ENCODE peak calls at places on chromosomes 2 and 18, in four cellular contexts. One of them, this sample, is unnamed.

GRCh38 chr2:50556934-50557575 is 474.9 kb downstream of the NRXN1 start:
- DNase-seq in cerebellar cortex: no peak
- DNase-seq in NCI-H510A: no peak
- DNase-seq in stomach: no peak
- DNase-seq in this sample: peak

GRCh38 chr2:156083707-156084494 is 248.6 kb downstream of the NR4A2 start:
- DNase-seq in NCI-H510A: no peak
- DNase-seq in cerebellar cortex: no peak
- DNase-seq in stomach: no peak
- DNase-seq in this sample: peak

GRCh38 chr18:80009661-80010550 is 21.5 kb upstream of the TXNL4A start:
- DNase-seq in cerebellar cortex: no peak
- DNase-seq in NCI-H510A: no peak
- DNase-seq in stomach: peak
- DNase-seq in this sample: peak

GRCh38 chr2:32932825-32933755 is 13.7 kb upstream of the LTBP1 start:
- DNase-seq in NCI-H510A: no peak
- DNase-seq in stomach: no peak
- DNase-seq in cerebellar cortex: no peak
- DNase-seq in this sample: no peak

GRCh38 chr2:26537826-26538475 is 60.0 kb upstream of the OTOF start:
- DNase-seq in NCI-H510A: no peak
- DNase-seq in cerebellar cortex: no peak
- DNase-seq in stomach: no peak
- DNase-seq in this sample: no peak

GRCh38 chr2:71071681-71072398 is 3.4 kb downstream of the NAGK start:
- DNase-seq in cerebellar cortex: no peak
- DNase-seq in stomach: no peak
- DNase-seq in NCI-H510A: no peak
- DNase-seq in this sample: peak

GRCh38 chr2:223668302-223668998 is 66.3 kb upstream of the SCG2 start:
- DNase-seq in cerebellar cortex: no peak
- DNase-seq in stomach: no peak
- DNase-seq in NCI-H510A: no peak
- DNase-seq in this sample: no peak

GRCh38 chr2:208370881-208371633 is 35.5 kb upstream of the PTH2R start:
- DNase-seq in cerebellar cortex: no peak
- DNase-seq in NCI-H510A: no peak
- DNase-seq in stomach: no peak
- DNase-seq in this sample: no peak

GRCh38 chr2:88603146-88603545 is 24.1 kb downstream of the EIF2AK3 start:
- DNase-seq in cerebellar cortex: no peak
- DNase-seq in stomach: no peak
- DNase-seq in NCI-H510A: no peak
- DNase-seq in this sample: no peak

GRCh38 chr2:151611351-151611750 is 122.9 kb downstream of the NEB start:
- DNase-seq in NCI-H510A: no peak
- DNase-seq in cerebellar cortex: no peak
- DNase-seq in stomach: no peak
- DNase-seq in this sample: no peak

GRCh38 chr2:28452534-28453081 is 43.3 kb upstream of the PLB1 start:
- DNase-seq in cerebellar cortex: peak
- DNase-seq in stomach: peak
- DNase-seq in NCI-H510A: no peak
- DNase-seq in this sample: no peak

GRCh38 chr2:122300758-122301157 is 545.3 kb downstream of the TSN start:
- DNase-seq in cerebellar cortex: no peak
- DNase-seq in stomach: no peak
- DNase-seq in NCI-H510A: no peak
- DNase-seq in this sample: peak

GRCh38 chr2:51697095-51697494 is 665.2 kb upstream of the NRXN1 start:
- DNase-seq in stomach: no peak
- DNase-seq in cerebellar cortex: no peak
- DNase-seq in NCI-H510A: no peak
- DNase-seq in this sample: no peak

GRCh38 chr2:95061119-95061512 is 35.6 kb downstream of the MAL start:
- DNase-seq in cerebellar cortex: no peak
- DNase-seq in stomach: no peak
- DNase-seq in NCI-H510A: no peak
- DNase-seq in this sample: no peak

GRCh38 chr2:99066075-99066557 is 75.4 kb upstream of the C2orf15 start:
- DNase-seq in cerebellar cortex: peak
- DNase-seq in stomach: no peak
- DNase-seq in NCI-H510A: peak
- DNase-seq in this sample: peak

GRCh38 chr18:51150430-51150746 is 47.1 kb downstream of the MEX3C start:
- DNase-seq in stomach: no peak
- DNase-seq in cerebellar cortex: no peak
- DNase-seq in NCI-H510A: no peak
- DNase-seq in this sample: no peak

GRCh38 chr2:99380376-99381010 is 43.3 kb downstream of the EIF5B start:
- DNase-seq in stomach: no peak
- DNase-seq in NCI-H510A: no peak
- DNase-seq in cerebellar cortex: no peak
- DNase-seq in this sample: no peak

GRCh38 chr2:108377815-108378630 is at the start of gene SULT1C4:
- DNase-seq in NCI-H510A: no peak
- DNase-seq in cerebellar cortex: no peak
- DNase-seq in stomach: no peak
- DNase-seq in this sample: no peak

GRCh38 chr18:24987271-24987932 is 364.6 kb downstream of the ZNF521 start:
- DNase-seq in stomach: no peak
- DNase-seq in NCI-H510A: no peak
- DNase-seq in cerebellar cortex: no peak
- DNase-seq in this sample: peak

This sample was measured in mammary epithelial cell.